ENCODE peak calls at places on chromosomes 4 and X, in four cellular contexts. E is heart left ventricle; D is CD4-positive, alpha-beta memory T cell; F is psoas muscle. W is an unnamed sample. For H3K9me3, the result is how much of the 10 kb centered on the place peaks cover.

GRCh38 chrX:69029696-69030245 is 135.5 kb downstream of the PJA1 start:
- DNase-seq in E (no peak), D (no peak), F (no peak), W (no peak)

GRCh38 chr4:54914781-54915180 is 210.6 kb downstream of the KDR start:
- DNase-seq in E (no peak), D (no peak), F (no peak), W (no peak)

GRCh38 chr4:13907255-13907751 is 279.8 kb upstream of the BOD1L1 start:
- DNase-seq in E (no peak), D (no peak), F (no peak), W (no peak)

GRCh38 chrX:109352121-109352556 is 129.7 kb downstream of the GUCY2F start:
- DNase-seq in E (peak), D (no peak), F (peak), W (no peak)

GRCh38 chr4:79682801-79683217 is 274.8 kb upstream of the GK2 start:
- DNase-seq in E (no peak), D (no peak), F (peak), W (no peak)

GRCh38 chrX:120305531-120306145 is 5.6 kb downstream of the TMEM255A start:
- DNase-seq in E (no peak), D (no peak), F (no peak), W (no peak)

GRCh38 chrX:13120017-13120416 is 75.6 kb upstream of the FAM9C start:
- DNase-seq in E (peak), D (no peak), F (no peak), W (no peak)

GRCh38 chrX:12327836-12328235 is 189.6 kb downstream of the FRMPD4 start:
- DNase-seq in E (no peak), D (no peak), F (no peak), W (no peak)

GRCh38 chrX:150966742-150967141 is 16.4 kb upstream of the HMGB3 start:
- DNase-seq in E (no peak), D (no peak), F (no peak), W (no peak)

GRCh38 chr4:181528570-181529184 is 714.5 kb upstream of the TENM3 start:
- DNase-seq in E (peak), D (no peak), F (peak), W (no peak)

GRCh38 chrX:19776753-19777152 is 110.6 kb downstream of the SH3KBP1 start:
- DNase-seq in E (no peak), D (peak), F (no peak), W (no peak)

GRCh38 chr4:36921474-36922220 is 322.9 kb upstream of the NWD2 start:
- DNase-seq in E (no peak), D (no peak), F (no peak), W (no peak)

GRCh38 chrX:132127748-132128147 is at the start of gene FRMD7:
- DNase-seq in E (no peak), D (no peak), F (no peak), W (no peak)

GRCh38 chr4:183164963-183165362 is 65.9 kb downstream of the WWC2 start:
- DNase-seq in E (no peak), D (no peak), F (no peak), W (no peak)

GRCh38 chr4:73620115-73620792 is at the start of gene RASSF6:
- DNase-seq in E (no peak), D (peak), F (no peak), W (no peak)

GRCh38 chr4:152479428-152480026 is 56.4 kb downstream of the FBXW7 start:
- DNase-seq in E (no peak), D (no peak), F (no peak), W (no peak)

GRCh38 chr4:152536545-152537182 is 772 bp upstream of the FBXW7 start:
- DNase-seq in E (no peak), D (peak), F (no peak), W (peak)

GRCh38 chr4:90120037-90120436 is 7.2 kb upstream of the CCSER1 start:
- DNase-seq in E (no peak), D (no peak), F (no peak), W (no peak)

GRCh38 chrX:54811301-54811885 is 3.8 kb downstream of the MAGED2 start:
- DNase-seq in E (no peak), D (no peak), F (no peak), W (no peak)

GRCh38 chr4:30912098-30912719 is 192.0 kb downstream of the PCDH7 start:
- DNase-seq in E (no peak), D (no peak), F (no peak), W (no peak)

GRCh38 chr4:165522049-165522448 is 143.2 kb downstream of the CPE start:
- DNase-seq in E (no peak), D (no peak), F (no peak), W (no peak)

GRCh38 chr4:72767903-72768817 is 199.1 kb upstream of the ADAMTS3 start:
- DNase-seq in E (no peak), D (no peak), F (no peak), W (no peak)

GRCh38 chr4:73740353-73740778 is at the start of gene CXCL8:
- DNase-seq in E (peak), D (no peak), F (no peak), W (no peak)

GRCh38 chr4:88054909-88055308 is 47.5 kb downstream of the PKD2 start:
- DNase-seq in E (no peak), D (no peak), F (no peak), W (no peak)

GRCh38 chr4:71392109-71392508 is 53.3 kb downstream of the SLC4A4 start:
- DNase-seq in E (no peak), D (no peak), F (no peak), W (no peak)

GRCh38 chr4:38858097-38858420 is 1.4 kb upstream of the TLR6 start:
- DNase-seq in E (no peak), D (no peak), F (no peak), W (no peak)

GRCh38 chr4:176660561-176660960 is 132.2 kb downstream of the VEGFC start:
- DNase-seq in E (no peak), D (no peak), F (no peak), W (no peak)

GRCh38 chrX:13029831-13030771 is 14.3 kb downstream of the FAM9C start:
- DNase-seq in E (no peak), D (no peak), F (no peak), W (no peak)

GRCh38 chr4:183797445-183798248 is 107.5 kb upstream of the STOX2 start:
- DNase-seq in E (no peak), D (no peak), F (peak), W (no peak)

GRCh38 chr4:41006141-41006540 is 208.2 kb downstream of the APBB2 start:
- DNase-seq in E (no peak), D (no peak), F (no peak), W (no peak)

GRCh38 chr4:152038238-152038637 is 277.4 kb upstream of the GATB start:
- DNase-seq in E (no peak), D (no peak), F (no peak), W (no peak)

DNA sequence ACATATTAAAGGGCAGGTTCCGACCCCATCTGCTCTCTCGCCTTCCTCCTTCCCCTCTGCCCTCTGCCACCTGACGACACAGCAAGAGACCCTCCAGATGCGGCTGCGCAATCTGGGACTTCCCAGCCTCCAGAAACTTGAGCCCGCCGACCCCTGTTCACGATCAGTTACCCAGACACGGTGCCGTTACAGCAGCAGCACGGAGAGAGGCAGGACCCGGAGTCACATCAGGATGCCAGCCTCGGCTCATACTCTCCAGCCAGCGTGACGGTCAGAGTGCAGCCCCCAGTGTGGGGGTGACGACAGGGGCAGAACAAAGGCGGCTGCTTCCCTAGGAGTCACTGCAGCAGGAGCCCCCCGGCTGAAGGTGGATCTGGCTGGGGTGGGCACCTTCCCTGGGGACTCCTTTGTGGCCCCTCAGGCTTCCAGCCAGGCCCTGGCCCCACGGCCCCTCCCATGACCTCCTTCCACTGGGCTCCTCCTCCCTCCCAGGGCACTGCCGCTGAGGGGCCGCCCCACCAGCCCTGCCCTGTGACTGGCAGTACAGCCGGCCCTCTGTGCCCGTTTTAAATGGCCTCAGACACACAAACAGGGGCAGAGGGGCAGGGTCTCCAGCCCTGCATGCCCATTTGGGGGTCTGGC is 62.0 kb downstream of the FAM53A start:
- DNase-seq in E (no peak), D (no peak), F (no peak), W (no peak)
- H3K9me3 ChIP-seq in E (under half), D (under half), F (under half), W (under half)

GRCh38 chrX:7119927-7120577 is 27.5 kb upstream of the STS start:
- DNase-seq in E (no peak), D (no peak), F (no peak), W (no peak)
- H3K9me3 ChIP-seq in E (under half), D (under half), F (under half), W (under half)

DNA sequence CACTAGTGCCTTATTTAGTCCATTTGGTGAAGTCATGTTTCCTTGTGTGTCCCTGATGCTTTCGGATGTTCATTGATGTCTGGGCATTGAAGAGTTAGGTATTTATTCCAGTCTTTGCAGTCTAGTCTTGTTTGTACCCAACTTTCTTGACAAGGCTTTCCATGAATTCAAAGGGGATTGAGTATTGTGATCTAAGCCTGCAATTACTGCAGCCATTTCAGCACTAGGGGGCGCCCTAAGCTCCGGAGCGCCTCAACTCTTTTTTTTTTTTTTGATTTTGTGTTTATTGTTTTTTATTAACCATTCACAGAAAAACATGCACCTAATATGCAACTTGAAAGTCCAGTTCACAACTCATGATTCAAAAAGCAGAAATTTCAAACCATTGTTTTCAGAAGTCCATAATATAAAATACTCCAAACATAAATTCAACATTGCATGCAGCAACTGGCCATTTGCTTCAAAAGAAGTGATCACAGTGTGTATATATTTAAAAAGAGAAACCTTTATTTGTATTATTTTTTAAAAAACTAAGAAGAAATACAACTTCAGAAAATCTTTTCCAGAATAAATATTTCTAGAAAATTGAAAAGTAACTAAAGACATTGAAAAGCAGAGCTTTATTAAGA is 59.2 kb downstream of the PTPN13 start:
- DNase-seq in E (no peak), D (no peak), F (no peak), W (no peak)
- H3K9me3 ChIP-seq in E (half or more), D (under half), F (under half), W (under half)

DNA sequence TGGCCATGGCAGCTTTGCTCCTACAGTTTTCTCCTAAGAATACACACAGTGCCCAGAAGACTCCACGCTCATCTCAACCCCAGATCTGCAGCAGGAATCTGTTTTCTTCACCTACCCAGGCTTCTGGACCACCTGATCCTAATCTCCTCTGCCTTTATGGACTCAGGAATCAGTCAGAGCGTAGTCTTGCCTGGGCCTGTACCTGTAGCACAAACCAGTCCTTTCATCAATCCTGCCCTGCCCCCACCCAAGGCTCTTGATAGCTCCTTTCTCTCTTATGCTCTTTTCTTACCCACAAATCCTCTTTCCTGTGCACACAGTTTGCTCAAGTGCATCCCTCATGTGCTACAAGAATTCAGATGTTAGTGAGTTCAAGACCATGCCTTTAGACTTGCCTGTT is 89.7 kb downstream of the ZNF718 start:
- DNase-seq in E (no peak), D (no peak), F (no peak), W (no peak)
- H3K9me3 ChIP-seq in E (under half), D (under half), F (under half), W (under half)